ENCODE peak calls at places on chromosomes 16 and 17, in eight cellular contexts. Y, G, H, N, S, A, E and Q are unnamed samples.
A peak's percentile ranks its signal among the peaks of the same experiment; 100 is the strongest.

GRCh38 chr17:73586921-73587680 is 57.1 kb downstream of the SDK2 start:
- DNase-seq in N (no peak), E (no peak), S (no peak), G (no peak), A (no peak), H (no peak), Y (no peak), Q (peak; percentile 51)

GRCh38 chr17:49381033-49381432 is 19.0 kb upstream of the ZNF652 start:
- DNase-seq in A (no peak), S (no peak), G (no peak), H (no peak), E (no peak), N (no peak), Y (no peak), Q (no peak)

GRCh38 chr16:79269211-79269863 is 331.2 kb downstream of the MAF start:
- DNase-seq in N (no peak), Y (no peak), E (no peak), G (no peak), S (no peak), H (no peak), A (no peak), Q (no peak)

GRCh38 chr16:80014241-80014939 is 413.9 kb upstream of the MAF start:
- DNase-seq in N (no peak), A (peak; percentile 91), H (no peak), G (no peak), E (no peak), Y (peak; percentile 17), S (no peak), Q (peak; percentile 60)

GRCh38 chr16:89678258-89678657 is 8.2 kb upstream of the CDK10 start:
- DNase-seq in S (no peak), G (no peak), Y (no peak), E (no peak), A (no peak), H (no peak), N (no peak), Q (no peak)

GRCh38 chr17:57521606-57522435 is 223.3 kb downstream of the CCDC182 start:
- DNase-seq in H (no peak), A (peak; percentile 79), S (no peak), G (no peak), E (no peak), Y (peak; percentile 53), N (no peak), Q (peak; percentile 32)

GRCh38 chr17:74332017-74332650 is 6.1 kb downstream of the KIF19 start:
- DNase-seq in G (no peak), N (no peak), S (no peak), A (no peak), E (no peak), H (no peak), Y (peak; percentile 87), Q (peak; percentile 56)

GRCh38 chr17:28960256-28961106 is 9.2 kb upstream of the PHF12 start:
- DNase-seq in Y (no peak), G (peak; percentile 52), A (no peak), H (no peak), N (no peak), S (no peak), E (no peak), Q (no peak)

GRCh38 chr16:30028438-30029093 is 2.5 kb downstream of the TLCD3B start:
- DNase-seq in Y (no peak), E (no peak), A (no peak), S (no peak), H (no peak), N (no peak), G (no peak), Q (no peak)

GRCh38 chr17:4176803-4177472 is 33.9 kb downstream of the CYB5D2 start:
- DNase-seq in S (no peak), A (no peak), Y (no peak), N (no peak), E (no peak), G (no peak), H (no peak), Q (no peak)

GRCh38 chr17:33302394-33302793 is 9.3 kb upstream of the ASIC2 start:
- DNase-seq in A (peak; percentile 46), E (no peak), S (no peak), N (no peak), H (no peak), G (no peak), Y (peak; percentile 66), Q (peak; percentile 53)

GRCh38 chr16:74637742-74638453 is 28.8 kb downstream of the RFWD3 start:
- DNase-seq in N (no peak), S (no peak), E (no peak), H (no peak), G (no peak), Y (no peak), A (no peak), Q (no peak)

GRCh38 chr17:75439287-75439686 is 17.1 kb upstream of the TMEM94 start:
- DNase-seq in G (no peak), E (no peak), N (no peak), H (no peak), A (no peak), Y (peak; percentile 87), S (no peak), Q (no peak)

GRCh38 chr17:9383828-9384227 is 191.8 kb downstream of the STX8 start:
- DNase-seq in H (no peak), G (no peak), N (no peak), Y (no peak), A (no peak), E (no peak), S (no peak), Q (no peak)

GRCh38 chr16:27110524-27110896 is 43.8 kb downstream of the C16orf82 start:
- DNase-seq in G (no peak), Y (no peak), S (no peak), N (no peak), E (no peak), A (no peak), H (no peak), Q (no peak)

GRCh38 chr16:15536813-15537212 is 102.4 kb downstream of the BMERB1 start:
- DNase-seq in Y (no peak), A (no peak), N (no peak), G (no peak), H (no peak), S (no peak), E (no peak), Q (no peak)

GRCh38 chr17:72619976-72620650 is 472.4 kb downstream of the SLC39A11 start:
- DNase-seq in N (no peak), G (no peak), Y (no peak), E (no peak), S (no peak), H (no peak), A (no peak), Q (no peak)

GRCh38 chr16:14549789-14550153 is 80.3 kb downstream of the PARN start:
- DNase-seq in E (peak; percentile 16), A (peak; percentile 37), S (no peak), G (no peak), N (no peak), H (no peak), Y (peak; percentile 77), Q (peak; percentile 50)